ENCODE peak calls at places on chromosomes 2 and 18, in six cellular contexts. One of them, this sample, is unnamed.

GRCh38 chr2:70113396-70114100 is 26.3 kb downstream of the PCBP1 start:
- DNase-seq in MM.1S: no peak
- DNase-seq in OCI-LY7: no peak
- DNase-seq in neural progenitor cell: no peak
- DNase-seq in IMR-90: no peak
- DNase-seq in fibroblast of lung: no peak
- DNase-seq in this sample: no peak

GRCh38 chr18:47263828-47264314 is 12.4 kb upstream of the SKOR2 start:
- DNase-seq in IMR-90: no peak
- DNase-seq in OCI-LY7: no peak
- DNase-seq in MM.1S: no peak
- DNase-seq in neural progenitor cell: peak; percentile 65
- DNase-seq in fibroblast of lung: no peak
- DNase-seq in this sample: no peak

GRCh38 chr18:5630057-5630765 is 86.4 kb upstream of the EPB41L3 start:
- DNase-seq in fibroblast of lung: no peak
- DNase-seq in OCI-LY7: no peak
- DNase-seq in MM.1S: peak; percentile 67
- DNase-seq in neural progenitor cell: peak; percentile 93
- DNase-seq in IMR-90: peak; percentile 41
- DNase-seq in this sample: peak; percentile 91

GRCh38 chr2:155583674-155584195 is 748.8 kb downstream of the NR4A2 start:
- DNase-seq in fibroblast of lung: no peak
- DNase-seq in MM.1S: no peak
- DNase-seq in IMR-90: no peak
- DNase-seq in OCI-LY7: no peak
- DNase-seq in neural progenitor cell: no peak
- DNase-seq in this sample: no peak

GRCh38 chr2:162060522-162060921 is 13.5 kb downstream of the DPP4 start:
- DNase-seq in fibroblast of lung: no peak
- DNase-seq in IMR-90: no peak
- DNase-seq in OCI-LY7: no peak
- DNase-seq in neural progenitor cell: no peak
- DNase-seq in MM.1S: no peak
- DNase-seq in this sample: no peak

GRCh38 chr2:109531896-109532727 is 81.7 kb downstream of the SEPTIN10 start:
- DNase-seq in MM.1S: no peak
- DNase-seq in OCI-LY7: no peak
- DNase-seq in neural progenitor cell: no peak
- DNase-seq in fibroblast of lung: no peak
- DNase-seq in IMR-90: no peak
- DNase-seq in this sample: no peak

GRCh38 chr2:65199891-65200290 is 27.7 kb upstream of the ACTR2 start:
- DNase-seq in fibroblast of lung: no peak
- DNase-seq in OCI-LY7: no peak
- DNase-seq in IMR-90: peak; percentile 61
- DNase-seq in MM.1S: no peak
- DNase-seq in neural progenitor cell: no peak
- DNase-seq in this sample: no peak

GRCh38 chr2:157497603-157498314 is 53.9 kb upstream of the CYTIP start:
- DNase-seq in fibroblast of lung: peak; percentile 58
- DNase-seq in IMR-90: peak; percentile 49
- DNase-seq in OCI-LY7: peak; percentile 69
- DNase-seq in MM.1S: peak; percentile 77
- DNase-seq in neural progenitor cell: peak; percentile 65
- DNase-seq in this sample: peak; percentile 65

GRCh38 chr2:71610671-71611070 is 157.3 kb downstream of the DYSF start:
- DNase-seq in OCI-LY7: no peak
- DNase-seq in fibroblast of lung: no peak
- DNase-seq in neural progenitor cell: no peak
- DNase-seq in MM.1S: no peak
- DNase-seq in IMR-90: no peak
- DNase-seq in this sample: no peak

GRCh38 chr2:19762959-19763605 is 138.7 kb downstream of the TTC32 start:
- DNase-seq in fibroblast of lung: no peak
- DNase-seq in neural progenitor cell: no peak
- DNase-seq in OCI-LY7: no peak
- DNase-seq in MM.1S: no peak
- DNase-seq in IMR-90: no peak
- DNase-seq in this sample: no peak

GRCh38 chr2:82215212-82215611 is 1910.7 kb upstream of the LRRTM1 start:
- DNase-seq in fibroblast of lung: no peak
- DNase-seq in MM.1S: no peak
- DNase-seq in neural progenitor cell: no peak
- DNase-seq in OCI-LY7: no peak
- DNase-seq in IMR-90: no peak
- DNase-seq in this sample: no peak

GRCh38 chr2:236367791-236368289 is 103.6 kb upstream of the ASB18 start:
- DNase-seq in fibroblast of lung: no peak
- DNase-seq in IMR-90: no peak
- DNase-seq in OCI-LY7: no peak
- DNase-seq in neural progenitor cell: no peak
- DNase-seq in MM.1S: no peak
- DNase-seq in this sample: no peak

GRCh38 chr2:236366049-236366387 is 101.8 kb upstream of the ASB18 start:
- DNase-seq in neural progenitor cell: no peak
- DNase-seq in fibroblast of lung: no peak
- DNase-seq in IMR-90: no peak
- DNase-seq in OCI-LY7: no peak
- DNase-seq in MM.1S: peak; percentile 69
- DNase-seq in this sample: no peak

GRCh38 chr2:236369606-236370005 is 105.4 kb upstream of the ASB18 start:
- DNase-seq in MM.1S: no peak
- DNase-seq in neural progenitor cell: peak; percentile 29
- DNase-seq in OCI-LY7: no peak
- DNase-seq in fibroblast of lung: no peak
- DNase-seq in IMR-90: no peak
- DNase-seq in this sample: no peak

GRCh38 chr2:236366406-236366805 is 102.2 kb upstream of the ASB18 start:
- DNase-seq in OCI-LY7: no peak
- DNase-seq in MM.1S: peak; percentile 93
- DNase-seq in IMR-90: no peak
- DNase-seq in neural progenitor cell: no peak
- DNase-seq in fibroblast of lung: no peak
- DNase-seq in this sample: no peak

GRCh38 chr2:236371010-236371409 is 106.8 kb upstream of the ASB18 start:
- DNase-seq in IMR-90: no peak
- DNase-seq in OCI-LY7: no peak
- DNase-seq in MM.1S: no peak
- DNase-seq in fibroblast of lung: no peak
- DNase-seq in neural progenitor cell: no peak
- DNase-seq in this sample: no peak
- TF ChIP-seq CTCF in IMR-90: no peak
- TF ChIP-seq CTCF in OCI-LY7: no peak
- TF ChIP-seq CTCF in MM.1S: no peak
- TF ChIP-seq CTCF in fibroblast of lung: no peak
- TF ChIP-seq CTCF in neural progenitor cell: no peak
- TF ChIP-seq CTCF in this sample: no peak

GRCh38 chr2:25194576-25195122 is 26.3 kb upstream of the POMC start:
- DNase-seq in neural progenitor cell: peak; percentile 42
- DNase-seq in MM.1S: no peak
- DNase-seq in IMR-90: no peak
- DNase-seq in OCI-LY7: no peak
- DNase-seq in fibroblast of lung: no peak
- DNase-seq in this sample: no peak

GRCh38 chr2:25198209-25198525 is 29.8 kb upstream of the POMC start:
- DNase-seq in MM.1S: no peak
- DNase-seq in OCI-LY7: no peak
- DNase-seq in fibroblast of lung: no peak
- DNase-seq in neural progenitor cell: no peak
- DNase-seq in IMR-90: no peak
- DNase-seq in this sample: no peak

GRCh38 chr2:25201794-25202193 is 33.4 kb upstream of the POMC start:
- DNase-seq in fibroblast of lung: no peak
- DNase-seq in MM.1S: no peak
- DNase-seq in OCI-LY7: no peak
- DNase-seq in IMR-90: no peak
- DNase-seq in neural progenitor cell: no peak
- DNase-seq in this sample: no peak

GRCh38 chr2:25201265-25201664 is 32.9 kb upstream of the POMC start:
- DNase-seq in IMR-90: no peak
- DNase-seq in MM.1S: no peak
- DNase-seq in neural progenitor cell: peak; percentile 54
- DNase-seq in OCI-LY7: no peak
- DNase-seq in fibroblast of lung: no peak
- DNase-seq in this sample: no peak

GRCh38 chr2:25197336-25198208 is 29.2 kb upstream of the POMC start:
- DNase-seq in fibroblast of lung: no peak
- DNase-seq in OCI-LY7: no peak
- DNase-seq in IMR-90: peak; percentile 28
- DNase-seq in neural progenitor cell: no peak
- DNase-seq in MM.1S: no peak
- DNase-seq in this sample: peak; percentile 26
- H2AFZ ChIP-seq in fibroblast of lung: no peak overlapping the region
- H2AFZ ChIP-seq in OCI-LY7: no peak overlapping the region
- H2AFZ ChIP-seq in IMR-90: peak overlapping the region; percentile 86
- H2AFZ ChIP-seq in neural progenitor cell: peak overlapping the region; percentile 82
- H2AFZ ChIP-seq in MM.1S: no peak overlapping the region
- H2AFZ ChIP-seq in this sample: no peak overlapping the region

DNA sequence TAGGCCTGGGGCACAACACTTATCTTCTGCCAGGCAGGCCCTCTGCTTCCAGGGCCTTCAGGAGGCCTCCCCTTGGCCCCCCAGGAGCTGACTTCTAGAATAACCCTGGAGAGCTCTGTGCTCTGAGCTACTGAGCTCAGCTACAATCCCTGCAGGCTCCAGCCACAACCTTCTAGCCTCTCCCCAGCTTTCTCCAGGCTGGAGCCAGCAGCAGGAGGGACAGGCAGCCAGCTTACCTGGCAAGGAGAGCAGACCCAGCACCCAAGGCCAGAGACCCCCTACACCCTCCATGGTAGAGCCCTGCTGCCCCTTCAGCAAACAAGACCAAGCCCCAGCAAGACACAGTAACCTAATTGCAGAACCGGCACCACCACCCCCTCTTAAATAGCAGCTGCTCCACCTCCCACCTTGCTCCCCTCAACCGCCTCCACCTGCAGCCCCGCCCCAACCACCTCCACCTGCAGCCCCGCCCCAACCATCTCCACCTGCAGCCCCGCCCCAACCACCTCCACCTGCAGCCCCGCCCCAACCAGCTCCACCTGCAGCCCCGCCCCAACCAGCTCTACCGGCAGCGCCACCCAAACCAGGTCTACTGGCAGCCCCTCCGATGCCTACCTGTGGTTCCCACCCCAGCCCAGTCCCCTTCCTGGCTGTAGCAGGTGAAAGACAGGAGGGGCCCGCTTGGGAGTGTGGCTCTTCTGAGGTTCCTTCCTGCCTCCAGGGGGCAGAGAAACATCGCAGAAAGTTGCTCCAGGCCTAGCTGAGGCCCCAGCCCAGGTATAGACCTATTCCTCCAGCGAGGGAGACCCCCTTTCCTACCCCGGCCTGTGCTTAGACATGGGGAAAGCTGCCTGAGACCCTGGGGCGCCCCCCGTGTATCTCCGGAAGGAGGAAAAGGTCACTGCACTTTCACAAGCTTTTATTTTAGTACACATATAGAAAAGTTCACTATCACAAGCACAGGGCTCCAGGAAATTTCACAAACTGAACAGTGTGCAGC is at the start of gene ASTL:
- DNase-seq in IMR-90: peak; percentile 32
- DNase-seq in OCI-LY7: peak; percentile 81
- DNase-seq in MM.1S: peak; percentile 53
- DNase-seq in neural progenitor cell: peak; percentile 79
- DNase-seq in fibroblast of lung: peak; percentile 38
- DNase-seq in this sample: peak; percentile 73
- TF ChIP-seq CTCF in IMR-90: peak; percentile 63
- TF ChIP-seq CTCF in OCI-LY7: peak; percentile 88
- TF ChIP-seq CTCF in MM.1S: peak; percentile 64
- TF ChIP-seq CTCF in neural progenitor cell: peak; percentile 72
- TF ChIP-seq CTCF in fibroblast of lung: peak; percentile 60
- TF ChIP-seq CTCF in this sample: peak; percentile 67

GRCh38 chr2:212908682-212909435 is 242.6 kb downstream of the IKZF2 start:
- DNase-seq in IMR-90: no peak
- DNase-seq in MM.1S: no peak
- DNase-seq in fibroblast of lung: no peak
- DNase-seq in neural progenitor cell: no peak
- DNase-seq in OCI-LY7: no peak
- DNase-seq in this sample: no peak

GRCh38 chr2:212913902-212914301 is 237.5 kb downstream of the IKZF2 start:
- DNase-seq in fibroblast of lung: no peak
- DNase-seq in OCI-LY7: no peak
- DNase-seq in neural progenitor cell: no peak
- DNase-seq in MM.1S: no peak
- DNase-seq in IMR-90: no peak
- DNase-seq in this sample: no peak

GRCh38 chr2:212912445-212913103 is 238.8 kb downstream of the IKZF2 start:
- DNase-seq in MM.1S: no peak
- DNase-seq in IMR-90: peak; percentile 75
- DNase-seq in fibroblast of lung: peak; percentile 82
- DNase-seq in OCI-LY7: no peak
- DNase-seq in neural progenitor cell: no peak
- DNase-seq in this sample: peak; percentile 61

GRCh38 chr2:212908031-212908430 is 243.4 kb downstream of the IKZF2 start:
- DNase-seq in OCI-LY7: no peak
- DNase-seq in IMR-90: no peak
- DNase-seq in fibroblast of lung: peak; percentile 37
- DNase-seq in MM.1S: no peak
- DNase-seq in neural progenitor cell: no peak
- DNase-seq in this sample: no peak

GRCh38 chr2:212911011-212911410 is 240.4 kb downstream of the IKZF2 start:
- DNase-seq in MM.1S: peak; percentile 37
- DNase-seq in IMR-90: no peak
- DNase-seq in neural progenitor cell: no peak
- DNase-seq in fibroblast of lung: no peak
- DNase-seq in OCI-LY7: no peak
- DNase-seq in this sample: no peak
- H2AFZ ChIP-seq in MM.1S: peak overlapping the region; percentile 41
- H2AFZ ChIP-seq in IMR-90: peak overlapping the region; percentile 28
- H2AFZ ChIP-seq in neural progenitor cell: peak overlapping the region; percentile 78
- H2AFZ ChIP-seq in fibroblast of lung: peak overlapping the region; percentile 24
- H2AFZ ChIP-seq in OCI-LY7: peak overlapping the region; percentile 44
- H2AFZ ChIP-seq in this sample: no peak overlapping the region

GRCh38 chr18:22933206-22933957 is at the start of gene RBBP8:
- DNase-seq in fibroblast of lung: peak; percentile 76
- DNase-seq in OCI-LY7: peak; percentile 91
- DNase-seq in MM.1S: peak; percentile 89
- DNase-seq in IMR-90: peak; percentile 75
- DNase-seq in neural progenitor cell: peak; percentile 98
- DNase-seq in this sample: peak; percentile 93
- TF ChIP-seq CTCF in fibroblast of lung: no peak
- TF ChIP-seq CTCF in OCI-LY7: no peak
- TF ChIP-seq CTCF in MM.1S: no peak
- TF ChIP-seq CTCF in IMR-90: no peak
- TF ChIP-seq CTCF in neural progenitor cell: no peak
- TF ChIP-seq CTCF in this sample: no peak